ENCODE peak calls at places on chromosomes 13 and 19, in five cellular contexts. C, K, G, J and R are unnamed samples.

GRCh38 chr13:33904431-33904830 is 86.5 kb downstream of the RFC3 start:
- DNase-seq in C (no peak), K (no peak), G (no peak), J (no peak), R (no peak)

GRCh38 chr19:10114651-10115391 is 3.3 kb downstream of the P2RY11 start:
- DNase-seq in C (no peak), K (no peak), G (no peak), J (peak; percentile 23), R (no peak)

GRCh38 chr19:55174425-55175116 is 5.5 kb downstream of the SYT5 start:
- DNase-seq in C (no peak), K (no peak), G (no peak), J (no peak), R (no peak)

GRCh38 chr19:41298327-41298964 is 11.5 kb upstream of the CCDC97 start:
- DNase-seq in C (no peak), K (no peak), G (peak; percentile 69), J (no peak), R (no peak)

GRCh38 chr13:22103628-22104027 is 432.8 kb downstream of the FGF9 start:
- DNase-seq in C (no peak), K (no peak), G (no peak), J (no peak), R (no peak)

GRCh38 chr19:54561840-54562239 is 11.8 kb upstream of the LILRA2 start:
- DNase-seq in C (no peak), K (no peak), G (no peak), J (peak; percentile 45), R (no peak)

GRCh38 chr13:44259045-44260042 is 114.3 kb upstream of the SERP2 start:
- DNase-seq in C (no peak), K (peak; percentile 77), G (no peak), J (peak; percentile 32), R (no peak)

GRCh38 chr19:46932346-46932745 is 71.5 kb downstream of the ARHGAP35 start:
- DNase-seq in C (no peak), K (no peak), G (no peak), J (no peak), R (no peak)

GRCh38 chr13:28237944-28238343 is 99.6 kb downstream of the PAN3 start:
- DNase-seq in C (no peak), K (no peak), G (no peak), J (no peak), R (no peak)

GRCh38 chr13:38981096-38981495 is 9.5 kb downstream of the STOML3 start:
- DNase-seq in C (no peak), K (no peak), G (no peak), J (no peak), R (no peak)

GRCh38 chr19:913080-913748 is at the start of gene R3HDM4:
- DNase-seq in C (peak; percentile 62), K (peak; percentile 79), G (no peak), J (peak; percentile 54), R (no peak)

GRCh38 chr19:47351545-47351944 is 2.4 kb downstream of the DHX34 start:
- DNase-seq in C (peak; percentile 64), K (no peak), G (no peak), J (peak; percentile 74), R (no peak)

GRCh38 chr19:49533551-49534488 is 6.0 kb downstream of the RCN3 start:
- DNase-seq in C (peak; percentile 79), K (peak; percentile 86), G (no peak), J (peak; percentile 85), R (no peak)

GRCh38 chr13:33015791-33016323 is 366 bp upstream of the KL start:
- DNase-seq in C (peak; percentile 44), K (no peak), G (no peak), J (no peak), R (no peak)

GRCh38 chr13:66994498-66995365 is 235.4 kb downstream of the PCDH9 start:
- DNase-seq in C (no peak), K (no peak), G (no peak), J (peak; percentile 17), R (no peak)

GRCh38 chr13:53200498-53201453 is 172.2 kb downstream of the OLFM4 start:
- DNase-seq in C (peak; percentile 89), K (no peak), G (no peak), J (no peak), R (no peak)

GRCh38 chr13:32840113-32840512 is 176.1 kb upstream of the KL start:
- DNase-seq in C (no peak), K (no peak), G (no peak), J (no peak), R (no peak)

GRCh38 chr19:49363265-49364082 is at the start of gene DKKL1:
- DNase-seq in C (peak; percentile 100), K (peak; percentile 32), G (peak; percentile 98), J (peak; percentile 100), R (peak; percentile 98)

GRCh38 chr19:20385056-20385455 is 180.5 kb downstream of the ZNF737 start:
- DNase-seq in C (no peak), K (no peak), G (no peak), J (no peak), R (no peak)

GRCh38 chr19:48715681-48716171 is 3.8 kb downstream of the MAMSTR start:
- DNase-seq in C (peak; percentile 27), K (no peak), G (peak; percentile 14), J (no peak), R (no peak)

GRCh38 chr13:91272235-91272777 is 75.2 kb upstream of the MIR17HG start:
- DNase-seq in C (no peak), K (no peak), G (no peak), J (no peak), R (no peak)

GRCh38 chr13:43785681-43786471 is 896 bp downstream of the ENOX1 start:
- DNase-seq in C (peak; percentile 73), K (no peak), G (no peak), J (peak; percentile 64), R (no peak)

GRCh38 chr13:29845440-29846056 is 4.9 kb downstream of the UBL3 start:
- DNase-seq in C (no peak), K (no peak), G (no peak), J (peak; percentile 21), R (no peak)

GRCh38 chr13:33274264-33274663 is 11.3 kb downstream of the STARD13 start:
- DNase-seq in C (no peak), K (no peak), G (no peak), J (no peak), R (no peak)

GRCh38 chr19:47142779-47143178 is 12.1 kb downstream of the SAE1 start:
- DNase-seq in C (no peak), K (no peak), G (no peak), J (no peak), R (no peak)

GRCh38 chr13:28100149-28101121 is at the start of gene FLT3:
- DNase-seq in C (peak; percentile 76), K (no peak), G (no peak), J (peak; percentile 17), R (no peak)

GRCh38 chr13:113729329-113730019 is 29.6 kb upstream of the TMEM255B start:
- DNase-seq in C (no peak), K (no peak), G (no peak), J (peak; percentile 31), R (no peak)

GRCh38 chr19:4368128-4368820 is 24.9 kb downstream of the MPND start:
- DNase-seq in C (no peak), K (no peak), G (no peak), J (no peak), R (no peak)

GRCh38 chr13:28527629-28528028 is 32.7 kb upstream of the FLT1 start:
- DNase-seq in C (no peak), K (no peak), G (no peak), J (no peak), R (no peak)